ENCODE peak calls at places on chromosomes 6 and 20, in four cellular contexts. One of them, this sample, is unnamed.

GRCh38 chr6:160667854-160668481 is 3.9 kb upstream of the LPA start:
- DNase-seq in A673: peak
- DNase-seq in PC-3: peak
- DNase-seq in HCT116: peak
- DNase-seq in this sample: peak

GRCh38 chr6:115460913-115461312 is 599.8 kb downstream of the FRK start:
- DNase-seq in A673: no peak
- DNase-seq in PC-3: no peak
- DNase-seq in HCT116: no peak
- DNase-seq in this sample: no peak

GRCh38 chr6:168999392-168999791 is 254.3 kb downstream of the THBS2 start:
- DNase-seq in A673: no peak
- DNase-seq in PC-3: peak
- DNase-seq in HCT116: no peak
- DNase-seq in this sample: no peak

GRCh38 chr6:116666869-116667268 is 1.7 kb downstream of the ZUP1 start:
- DNase-seq in A673: no peak
- DNase-seq in PC-3: no peak
- DNase-seq in HCT116: no peak
- DNase-seq in this sample: no peak

GRCh38 chr6:42448906-42449659 is 2.6 kb downstream of the TRERF1 start:
- DNase-seq in A673: no peak
- DNase-seq in PC-3: peak
- DNase-seq in HCT116: no peak
- DNase-seq in this sample: no peak

GRCh38 chr6:150491131-150491795 is 108.4 kb upstream of the PLEKHG1 start:
- DNase-seq in A673: no peak
- DNase-seq in PC-3: peak
- DNase-seq in HCT116: peak
- DNase-seq in this sample: no peak

GRCh38 chr6:156949376-156949775 is 172.2 kb downstream of the ARID1B start:
- DNase-seq in A673: peak
- DNase-seq in PC-3: peak
- DNase-seq in HCT116: peak
- DNase-seq in this sample: no peak

GRCh38 chr6:112563368-112563767 is 216.2 kb downstream of the RFPL4B start:
- DNase-seq in A673: peak
- DNase-seq in PC-3: peak
- DNase-seq in HCT116: no peak
- DNase-seq in this sample: no peak

GRCh38 chr20:17759449-17759848 is 59.7 kb downstream of the BANF2 start:
- DNase-seq in A673: no peak
- DNase-seq in PC-3: no peak
- DNase-seq in HCT116: no peak
- DNase-seq in this sample: no peak

GRCh38 chr20:40690836-40691565 is 2.0 kb upstream of the MAFB start:
- DNase-seq in A673: no peak
- DNase-seq in PC-3: no peak
- DNase-seq in HCT116: no peak
- DNase-seq in this sample: no peak

GRCh38 chr20:40694246-40694645 is 5.2 kb upstream of the MAFB start:
- DNase-seq in A673: no peak
- DNase-seq in PC-3: no peak
- DNase-seq in HCT116: no peak
- DNase-seq in this sample: no peak

GRCh38 chr20:40689943-40690835 is 1.2 kb upstream of the MAFB start:
- DNase-seq in A673: peak
- DNase-seq in PC-3: peak
- DNase-seq in HCT116: peak
- DNase-seq in this sample: peak

GRCh38 chr20:40691566-40692239 is 2.7 kb upstream of the MAFB start:
- DNase-seq in A673: no peak
- DNase-seq in PC-3: no peak
- DNase-seq in HCT116: no peak
- DNase-seq in this sample: no peak

DNA sequence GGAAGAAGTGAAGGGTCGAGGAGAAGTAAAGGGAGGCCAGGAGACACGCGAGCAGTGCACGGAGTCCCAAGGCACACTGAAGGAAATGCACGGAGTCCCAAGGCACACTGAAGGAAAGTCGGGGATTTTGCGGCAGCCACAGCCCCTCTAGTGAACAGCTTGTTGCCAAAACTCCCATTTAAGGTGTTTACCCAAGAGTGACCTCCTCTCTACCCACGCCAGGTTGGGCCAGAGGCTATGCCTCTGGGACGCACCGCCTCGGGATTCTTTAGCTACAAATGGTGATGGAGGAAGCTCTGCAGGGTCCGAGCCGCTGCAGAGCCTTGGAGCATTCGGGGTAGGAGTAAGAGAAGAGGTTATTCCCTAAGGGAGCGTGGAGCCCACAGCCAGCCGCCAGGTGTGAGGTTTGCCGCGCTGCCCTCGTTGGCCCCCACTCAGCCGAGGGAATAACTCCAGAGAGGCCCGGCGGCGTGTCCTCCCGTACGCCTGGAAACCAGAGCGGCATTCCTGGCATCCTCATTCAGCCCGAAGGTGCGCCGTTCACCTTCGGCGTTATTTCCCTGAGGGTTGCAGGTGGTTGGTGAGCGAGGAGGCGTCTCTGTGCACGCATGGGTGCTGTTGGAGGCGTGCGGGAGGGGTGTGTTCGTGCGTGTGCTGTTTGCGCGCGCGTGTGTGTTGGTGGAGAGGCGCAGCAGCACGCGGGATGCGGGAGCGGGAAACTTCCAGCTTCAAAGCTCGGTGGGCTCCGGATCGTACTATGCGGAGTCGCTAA is 3.4 kb upstream of the MAFB start:
- DNase-seq in A673: no peak
- DNase-seq in PC-3: no peak
- DNase-seq in HCT116: no peak
- DNase-seq in this sample: no peak
- TF ChIP-seq EZH2 in A673: no peak
- TF ChIP-seq EZH2 in PC-3: no peak
- TF ChIP-seq EZH2 in HCT116: no peak
- TF ChIP-seq EZH2 in this sample: no peak

GRCh38 chr20:19974621-19975435 is 42.3 kb upstream of the NAA20 start:
- DNase-seq in A673: peak
- DNase-seq in PC-3: peak
- DNase-seq in HCT116: no peak
- DNase-seq in this sample: no peak
- H3K4me3 ChIP-seq in A673: peak
- H3K4me3 ChIP-seq in PC-3: peak
- H3K4me3 ChIP-seq in HCT116: no peak
- H3K4me3 ChIP-seq in this sample: no peak

GRCh38 chr20:46559685-46560440 is 9.4 kb upstream of the OCSTAMP start:
- DNase-seq in A673: no peak
- DNase-seq in PC-3: no peak
- DNase-seq in HCT116: no peak
- DNase-seq in this sample: no peak

GRCh38 chr20:46563848-46564197 is 13.4 kb upstream of the OCSTAMP start:
- DNase-seq in A673: no peak
- DNase-seq in PC-3: no peak
- DNase-seq in HCT116: no peak
- DNase-seq in this sample: no peak

GRCh38 chr20:46562373-46563169 is 12.1 kb upstream of the OCSTAMP start:
- DNase-seq in A673: peak
- DNase-seq in PC-3: peak
- DNase-seq in HCT116: peak
- DNase-seq in this sample: peak

GRCh38 chr20:46563170-46563847 is 12.9 kb upstream of the OCSTAMP start:
- DNase-seq in A673: no peak
- DNase-seq in PC-3: no peak
- DNase-seq in HCT116: no peak
- DNase-seq in this sample: no peak

GRCh38 chr20:46562009-46562372 is 11.5 kb upstream of the OCSTAMP start:
- DNase-seq in A673: no peak
- DNase-seq in PC-3: no peak
- DNase-seq in HCT116: no peak
- DNase-seq in this sample: no peak
- H3K27ac ChIP-seq in A673: no peak
- H3K27ac ChIP-seq in PC-3: no peak
- H3K27ac ChIP-seq in HCT116: no peak
- H3K27ac ChIP-seq in this sample: no peak

GRCh38 chr6:89413006-89413400 is 930 bp upstream of the RRAGD start:
- DNase-seq in A673: no peak
- DNase-seq in PC-3: no peak
- DNase-seq in HCT116: no peak
- DNase-seq in this sample: no peak

GRCh38 chr6:89412071-89413005 is at the start of gene RRAGD:
- DNase-seq in A673: peak
- DNase-seq in PC-3: peak
- DNase-seq in HCT116: peak
- DNase-seq in this sample: peak

GRCh38 chr6:89410231-89411018 is 1.6 kb downstream of the RRAGD start:
- DNase-seq in A673: peak
- DNase-seq in PC-3: no peak
- DNase-seq in HCT116: no peak
- DNase-seq in this sample: no peak

GRCh38 chr6:89411019-89411268 is 1.1 kb downstream of the RRAGD start:
- DNase-seq in A673: peak
- DNase-seq in PC-3: no peak
- DNase-seq in HCT116: no peak
- DNase-seq in this sample: no peak

GRCh38 chr6:89411269-89412070 is 603 bp downstream of the RRAGD start:
- DNase-seq in A673: peak
- DNase-seq in PC-3: no peak
- DNase-seq in HCT116: no peak
- DNase-seq in this sample: peak
- TF ChIP-seq EZH2 in A673: no peak
- TF ChIP-seq EZH2 in PC-3: peak
- TF ChIP-seq EZH2 in HCT116: no peak
- TF ChIP-seq EZH2 in this sample: no peak

GRCh38 chr20:62235001-62235776 is 3.1 kb upstream of the OSBPL2 start:
- DNase-seq in A673: no peak
- DNase-seq in PC-3: no peak
- DNase-seq in HCT116: no peak
- DNase-seq in this sample: no peak
- H3K4me3 ChIP-seq in A673: no peak
- H3K4me3 ChIP-seq in PC-3: no peak
- H3K4me3 ChIP-seq in HCT116: no peak
- H3K4me3 ChIP-seq in this sample: no peak

GRCh38 chr6:104955927-104956662 is 812 bp upstream of the LIN28B start:
- DNase-seq in A673: peak
- DNase-seq in PC-3: no peak
- DNase-seq in HCT116: no peak
- DNase-seq in this sample: peak
- H3K27ac ChIP-seq in A673: no peak
- H3K27ac ChIP-seq in PC-3: no peak
- H3K27ac ChIP-seq in HCT116: no peak
- H3K27ac ChIP-seq in this sample: peak

GRCh38 chr6:24358219-24358821 is 461 bp upstream of the DCDC2 start:
- DNase-seq in A673: peak
- DNase-seq in PC-3: no peak
- DNase-seq in HCT116: no peak
- DNase-seq in this sample: no peak

GRCh38 chr6:24356310-24357035 is 1.4 kb downstream of the DCDC2 start:
- DNase-seq in A673: peak
- DNase-seq in PC-3: no peak
- DNase-seq in HCT116: no peak
- DNase-seq in this sample: no peak

GRCh38 chr6:24355422-24355821 is 2.4 kb downstream of the DCDC2 start:
- DNase-seq in A673: peak
- DNase-seq in PC-3: no peak
- DNase-seq in HCT116: no peak
- DNase-seq in this sample: no peak

GRCh38 chr6:24359640-24360454 is 2.0 kb upstream of the DCDC2 start:
- DNase-seq in A673: peak
- DNase-seq in PC-3: peak
- DNase-seq in HCT116: peak
- DNase-seq in this sample: no peak

GRCh38 chr6:24357336-24358218 is at the start of gene DCDC2:
- DNase-seq in A673: peak
- DNase-seq in PC-3: no peak
- DNase-seq in HCT116: no peak
- DNase-seq in this sample: no peak
- TF ChIP-seq EZH2 in A673: no peak
- TF ChIP-seq EZH2 in PC-3: no peak
- TF ChIP-seq EZH2 in HCT116: no peak
- TF ChIP-seq EZH2 in this sample: no peak